ENCODE peak calls at places on chromosomes 12 and 14, in nine cellular contexts. One of them, this sample, is unnamed.

GRCh38 chr12:121767525-121768016 is 25.9 kb downstream of the RHOF start:
- DNase-seq in uterus: peak; percentile 49
- DNase-seq in thoracic aorta: no peak
- DNase-seq in astrocyte of the spinal cord: peak; percentile 81
- DNase-seq in CD8-positive, alpha-beta T cell: no peak
- DNase-seq in keratinocyte: no peak
- DNase-seq in right atrium auricular region: no peak
- DNase-seq in GM23248: peak; percentile 90
- DNase-seq in NB4: no peak
- DNase-seq in this sample: peak; percentile 26

GRCh38 chr12:45401008-45401407 is 185.1 kb downstream of the ANO6 start:
- DNase-seq in uterus: no peak
- DNase-seq in thoracic aorta: no peak
- DNase-seq in astrocyte of the spinal cord: no peak
- DNase-seq in CD8-positive, alpha-beta T cell: no peak
- DNase-seq in keratinocyte: no peak
- DNase-seq in right atrium auricular region: no peak
- DNase-seq in GM23248: no peak
- DNase-seq in NB4: no peak
- DNase-seq in this sample: no peak

GRCh38 chr12:50618864-50619609 is 114.3 kb downstream of the DIP2B start:
- DNase-seq in uterus: no peak
- DNase-seq in thoracic aorta: no peak
- DNase-seq in astrocyte of the spinal cord: peak; percentile 69
- DNase-seq in CD8-positive, alpha-beta T cell: no peak
- DNase-seq in keratinocyte: no peak
- DNase-seq in right atrium auricular region: no peak
- DNase-seq in GM23248: no peak
- DNase-seq in NB4: no peak
- DNase-seq in this sample: no peak

GRCh38 chr12:30823140-30823669 is 68.5 kb upstream of the CAPRIN2 start:
- DNase-seq in uterus: peak; percentile 30
- DNase-seq in thoracic aorta: no peak
- DNase-seq in astrocyte of the spinal cord: no peak
- DNase-seq in CD8-positive, alpha-beta T cell: peak; percentile 37
- DNase-seq in keratinocyte: no peak
- DNase-seq in right atrium auricular region: peak; percentile 71
- DNase-seq in GM23248: peak; percentile 51
- DNase-seq in NB4: peak; percentile 52
- DNase-seq in this sample: peak; percentile 21

GRCh38 chr12:57619434-57620244 is 8.4 kb downstream of the ARHGEF25 start:
- DNase-seq in uterus: no peak
- DNase-seq in thoracic aorta: no peak
- DNase-seq in astrocyte of the spinal cord: no peak
- DNase-seq in CD8-positive, alpha-beta T cell: no peak
- DNase-seq in keratinocyte: no peak
- DNase-seq in right atrium auricular region: no peak
- DNase-seq in GM23248: no peak
- DNase-seq in NB4: no peak
- DNase-seq in this sample: no peak

GRCh38 chr12:116677202-116677651 is 60.6 kb downstream of the SPRING1 start:
- DNase-seq in uterus: no peak
- DNase-seq in thoracic aorta: no peak
- DNase-seq in astrocyte of the spinal cord: no peak
- DNase-seq in CD8-positive, alpha-beta T cell: no peak
- DNase-seq in keratinocyte: no peak
- DNase-seq in right atrium auricular region: no peak
- DNase-seq in GM23248: no peak
- DNase-seq in NB4: peak; percentile 96
- DNase-seq in this sample: no peak

GRCh38 chr14:102523200-102524025 is 13.8 kb upstream of the ANKRD9 start:
- DNase-seq in uterus: no peak
- DNase-seq in thoracic aorta: no peak
- DNase-seq in astrocyte of the spinal cord: no peak
- DNase-seq in CD8-positive, alpha-beta T cell: no peak
- DNase-seq in keratinocyte: no peak
- DNase-seq in right atrium auricular region: no peak
- DNase-seq in GM23248: no peak
- DNase-seq in NB4: no peak
- DNase-seq in this sample: no peak

GRCh38 chr12:116366456-116366776 is 88.9 kb upstream of the MED13L start:
- DNase-seq in uterus: no peak
- DNase-seq in thoracic aorta: no peak
- DNase-seq in astrocyte of the spinal cord: no peak
- DNase-seq in CD8-positive, alpha-beta T cell: no peak
- DNase-seq in keratinocyte: no peak
- DNase-seq in right atrium auricular region: no peak
- DNase-seq in GM23248: no peak
- DNase-seq in NB4: no peak
- DNase-seq in this sample: no peak

GRCh38 chr12:81866081-81866480 is 106.9 kb upstream of the PPFIA2 start:
- DNase-seq in uterus: no peak
- DNase-seq in thoracic aorta: no peak
- DNase-seq in astrocyte of the spinal cord: no peak
- DNase-seq in CD8-positive, alpha-beta T cell: no peak
- DNase-seq in keratinocyte: peak; percentile 9
- DNase-seq in right atrium auricular region: no peak
- DNase-seq in GM23248: no peak
- DNase-seq in NB4: no peak
- DNase-seq in this sample: no peak

GRCh38 chr12:94262228-94263010 is 114.0 kb downstream of the PLXNC1 start:
- DNase-seq in uterus: peak; percentile 94
- DNase-seq in thoracic aorta: peak; percentile 58
- DNase-seq in astrocyte of the spinal cord: peak; percentile 92
- DNase-seq in CD8-positive, alpha-beta T cell: peak; percentile 83
- DNase-seq in keratinocyte: no peak
- DNase-seq in right atrium auricular region: peak; percentile 89
- DNase-seq in GM23248: peak; percentile 99
- DNase-seq in NB4: peak; percentile 92
- DNase-seq in this sample: peak; percentile 84

DNA sequence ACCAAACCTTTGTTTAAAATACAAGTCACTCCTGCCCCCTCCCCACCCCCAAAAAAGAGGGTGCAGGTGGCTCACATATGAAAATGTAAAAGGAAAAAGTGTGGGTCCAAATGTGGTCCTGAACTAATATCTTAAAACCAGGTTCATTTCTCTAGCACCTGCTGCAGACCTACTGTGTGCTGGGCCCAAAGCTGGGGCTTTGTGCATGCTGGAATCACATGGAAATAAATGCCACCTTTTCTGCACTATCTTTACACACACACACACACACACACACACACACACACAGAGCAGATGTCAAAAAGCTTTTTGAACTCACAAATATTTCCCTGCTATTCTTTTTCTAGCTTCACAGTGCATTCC is 3.2 kb upstream of the BCL11B start:
- DNase-seq in uterus: no peak
- DNase-seq in thoracic aorta: no peak
- DNase-seq in astrocyte of the spinal cord: no peak
- DNase-seq in CD8-positive, alpha-beta T cell: no peak
- DNase-seq in keratinocyte: no peak
- DNase-seq in right atrium auricular region: no peak
- DNase-seq in GM23248: no peak
- DNase-seq in NB4: no peak
- DNase-seq in this sample: no peak
- H3K4me3 ChIP-seq in uterus: no peak overlapping the region
- H3K4me3 ChIP-seq in thoracic aorta: no peak overlapping the region
- H3K4me3 ChIP-seq in astrocyte of the spinal cord: no peak overlapping the region
- H3K4me3 ChIP-seq in CD8-positive, alpha-beta T cell: no peak overlapping the region
- H3K4me3 ChIP-seq in keratinocyte: no peak overlapping the region
- H3K4me3 ChIP-seq in right atrium auricular region: no peak overlapping the region
- H3K4me3 ChIP-seq in GM23248: no peak overlapping the region
- H3K4me3 ChIP-seq in NB4: no peak overlapping the region
- H3K4me3 ChIP-seq in this sample: no peak overlapping the region

GRCh38 chr14:91837076-91837475 is 30.3 kb downstream of the TC2N start:
- DNase-seq in uterus: no peak
- DNase-seq in thoracic aorta: no peak
- DNase-seq in astrocyte of the spinal cord: no peak
- DNase-seq in CD8-positive, alpha-beta T cell: no peak
- DNase-seq in keratinocyte: no peak
- DNase-seq in right atrium auricular region: no peak
- DNase-seq in GM23248: no peak
- DNase-seq in NB4: no peak
- DNase-seq in this sample: no peak

GRCh38 chr14:91834571-91834970 is 32.8 kb downstream of the TC2N start:
- DNase-seq in uterus: no peak
- DNase-seq in thoracic aorta: no peak
- DNase-seq in astrocyte of the spinal cord: no peak
- DNase-seq in CD8-positive, alpha-beta T cell: no peak
- DNase-seq in keratinocyte: no peak
- DNase-seq in right atrium auricular region: no peak
- DNase-seq in GM23248: no peak
- DNase-seq in NB4: no peak
- DNase-seq in this sample: no peak

GRCh38 chr14:91835197-91835919 is 32.0 kb downstream of the TC2N start:
- DNase-seq in uterus: no peak
- DNase-seq in thoracic aorta: no peak
- DNase-seq in astrocyte of the spinal cord: no peak
- DNase-seq in CD8-positive, alpha-beta T cell: peak; percentile 29
- DNase-seq in keratinocyte: no peak
- DNase-seq in right atrium auricular region: no peak
- DNase-seq in GM23248: no peak
- DNase-seq in NB4: no peak
- DNase-seq in this sample: no peak

GRCh38 chr14:91839754-91840153 is 27.6 kb downstream of the TC2N start:
- DNase-seq in uterus: no peak
- DNase-seq in thoracic aorta: no peak
- DNase-seq in astrocyte of the spinal cord: no peak
- DNase-seq in CD8-positive, alpha-beta T cell: no peak
- DNase-seq in keratinocyte: no peak
- DNase-seq in right atrium auricular region: no peak
- DNase-seq in GM23248: no peak
- DNase-seq in NB4: no peak
- DNase-seq in this sample: no peak

GRCh38 chr14:91835920-91836843 is 31.2 kb downstream of the TC2N start:
- DNase-seq in uterus: peak; percentile 90
- DNase-seq in thoracic aorta: no peak
- DNase-seq in astrocyte of the spinal cord: no peak
- DNase-seq in CD8-positive, alpha-beta T cell: peak; percentile 88
- DNase-seq in keratinocyte: peak; percentile 25
- DNase-seq in right atrium auricular region: no peak
- DNase-seq in GM23248: peak; percentile 20
- DNase-seq in NB4: no peak
- DNase-seq in this sample: no peak
- H3K4me3 ChIP-seq in uterus: peak overlapping the region; percentile 79
- H3K4me3 ChIP-seq in thoracic aorta: peak overlapping the region; percentile 92
- H3K4me3 ChIP-seq in astrocyte of the spinal cord: peak overlapping the region; percentile 36
- H3K4me3 ChIP-seq in CD8-positive, alpha-beta T cell: peak overlapping the region; percentile 70
- H3K4me3 ChIP-seq in keratinocyte: peak overlapping the region; percentile 85
- H3K4me3 ChIP-seq in right atrium auricular region: peak overlapping the region; percentile 62
- H3K4me3 ChIP-seq in GM23248: peak overlapping the region; percentile 62
- H3K4me3 ChIP-seq in NB4: no peak overlapping the region
- H3K4me3 ChIP-seq in this sample: peak overlapping the region; percentile 77

GRCh38 chr14:53962954-53963490 is 6.4 kb upstream of the BMP4 start:
- DNase-seq in uterus: no peak
- DNase-seq in thoracic aorta: no peak
- DNase-seq in astrocyte of the spinal cord: no peak
- DNase-seq in CD8-positive, alpha-beta T cell: no peak
- DNase-seq in keratinocyte: no peak
- DNase-seq in right atrium auricular region: no peak
- DNase-seq in GM23248: no peak
- DNase-seq in NB4: no peak
- DNase-seq in this sample: no peak

GRCh38 chr14:53963491-53964227 is 7.0 kb upstream of the BMP4 start:
- DNase-seq in uterus: no peak
- DNase-seq in thoracic aorta: no peak
- DNase-seq in astrocyte of the spinal cord: peak; percentile 32
- DNase-seq in CD8-positive, alpha-beta T cell: no peak
- DNase-seq in keratinocyte: no peak
- DNase-seq in right atrium auricular region: peak; percentile 77
- DNase-seq in GM23248: no peak
- DNase-seq in NB4: no peak
- DNase-seq in this sample: no peak

GRCh38 chr14:53967606-53968005 is 11.0 kb upstream of the BMP4 start:
- DNase-seq in uterus: no peak
- DNase-seq in thoracic aorta: no peak
- DNase-seq in astrocyte of the spinal cord: no peak
- DNase-seq in CD8-positive, alpha-beta T cell: no peak
- DNase-seq in keratinocyte: no peak
- DNase-seq in right atrium auricular region: no peak
- DNase-seq in GM23248: no peak
- DNase-seq in NB4: no peak
- DNase-seq in this sample: no peak

GRCh38 chr14:53968756-53969155 is 12.1 kb upstream of the BMP4 start:
- DNase-seq in uterus: no peak
- DNase-seq in thoracic aorta: no peak
- DNase-seq in astrocyte of the spinal cord: no peak
- DNase-seq in CD8-positive, alpha-beta T cell: no peak
- DNase-seq in keratinocyte: no peak
- DNase-seq in right atrium auricular region: no peak
- DNase-seq in GM23248: no peak
- DNase-seq in NB4: no peak
- DNase-seq in this sample: no peak

GRCh38 chr14:53964249-53964648 is 7.6 kb upstream of the BMP4 start:
- DNase-seq in uterus: no peak
- DNase-seq in thoracic aorta: no peak
- DNase-seq in astrocyte of the spinal cord: peak; percentile 72
- DNase-seq in CD8-positive, alpha-beta T cell: no peak
- DNase-seq in keratinocyte: no peak
- DNase-seq in right atrium auricular region: no peak
- DNase-seq in GM23248: no peak
- DNase-seq in NB4: no peak
- DNase-seq in this sample: no peak
- H3K4me3 ChIP-seq in uterus: no peak overlapping the region
- H3K4me3 ChIP-seq in thoracic aorta: no peak overlapping the region
- H3K4me3 ChIP-seq in astrocyte of the spinal cord: no peak overlapping the region
- H3K4me3 ChIP-seq in CD8-positive, alpha-beta T cell: no peak overlapping the region
- H3K4me3 ChIP-seq in keratinocyte: no peak overlapping the region
- H3K4me3 ChIP-seq in right atrium auricular region: no peak overlapping the region
- H3K4me3 ChIP-seq in GM23248: no peak overlapping the region
- H3K4me3 ChIP-seq in NB4: no peak overlapping the region
- H3K4me3 ChIP-seq in this sample: no peak overlapping the region

GRCh38 chr12:49298160-49298559 is 3.2 kb downstream of the PRPH start:
- DNase-seq in uterus: no peak
- DNase-seq in thoracic aorta: no peak
- DNase-seq in astrocyte of the spinal cord: no peak
- DNase-seq in CD8-positive, alpha-beta T cell: no peak
- DNase-seq in keratinocyte: no peak
- DNase-seq in right atrium auricular region: no peak
- DNase-seq in GM23248: no peak
- DNase-seq in NB4: peak; percentile 44
- DNase-seq in this sample: no peak

GRCh38 chr12:49296034-49296835 is 1.3 kb downstream of the PRPH start:
- DNase-seq in uterus: no peak
- DNase-seq in thoracic aorta: no peak
- DNase-seq in astrocyte of the spinal cord: no peak
- DNase-seq in CD8-positive, alpha-beta T cell: peak; percentile 66
- DNase-seq in keratinocyte: no peak
- DNase-seq in right atrium auricular region: no peak
- DNase-seq in GM23248: peak; percentile 42
- DNase-seq in NB4: peak; percentile 43
- DNase-seq in this sample: no peak

GRCh38 chr12:49295087-49296001 is at the start of gene PRPH:
- DNase-seq in uterus: no peak
- DNase-seq in thoracic aorta: no peak
- DNase-seq in astrocyte of the spinal cord: no peak
- DNase-seq in CD8-positive, alpha-beta T cell: no peak
- DNase-seq in keratinocyte: no peak
- DNase-seq in right atrium auricular region: no peak
- DNase-seq in GM23248: peak; percentile 32
- DNase-seq in NB4: peak; percentile 74
- DNase-seq in this sample: no peak

GRCh38 chr12:49297695-49298060 is 2.7 kb downstream of the PRPH start:
- DNase-seq in uterus: no peak
- DNase-seq in thoracic aorta: no peak
- DNase-seq in astrocyte of the spinal cord: no peak
- DNase-seq in CD8-positive, alpha-beta T cell: no peak
- DNase-seq in keratinocyte: no peak
- DNase-seq in right atrium auricular region: no peak
- DNase-seq in GM23248: no peak
- DNase-seq in NB4: no peak
- DNase-seq in this sample: no peak

GRCh38 chr12:49296836-49297694 is 2.1 kb downstream of the PRPH start:
- DNase-seq in uterus: no peak
- DNase-seq in thoracic aorta: no peak
- DNase-seq in astrocyte of the spinal cord: no peak
- DNase-seq in CD8-positive, alpha-beta T cell: peak; percentile 43
- DNase-seq in keratinocyte: no peak
- DNase-seq in right atrium auricular region: no peak
- DNase-seq in GM23248: peak; percentile 33
- DNase-seq in NB4: peak; percentile 81
- DNase-seq in this sample: no peak
- H3K4me3 ChIP-seq in uterus: no peak overlapping the region
- H3K4me3 ChIP-seq in thoracic aorta: peak overlapping the region; percentile 51
- H3K4me3 ChIP-seq in astrocyte of the spinal cord: no peak overlapping the region
- H3K4me3 ChIP-seq in CD8-positive, alpha-beta T cell: peak overlapping the region; percentile 46
- H3K4me3 ChIP-seq in keratinocyte: no peak overlapping the region
- H3K4me3 ChIP-seq in right atrium auricular region: peak overlapping the region; percentile 33
- H3K4me3 ChIP-seq in GM23248: peak overlapping the region; percentile 18
- H3K4me3 ChIP-seq in NB4: no peak overlapping the region
- H3K4me3 ChIP-seq in this sample: peak overlapping the region; percentile 32

This sample was measured in tibial nerve.